ENCODE peak calls at places on chromosome 19, in four cellular contexts. C is GM12878, X is SK-N-SH, D is A549. Q is an unnamed sample.

GRCh38 chr19:8924283-8924682 is 85.9 kb downstream of the MUC16 start:
- DNase-seq in C (no peak), X (no peak), D (no peak), Q (no peak)

GRCh38 chr19:27393591-27393990 is 1819.4 kb downstream of the UQCRFS1 start:
- DNase-seq in C (no peak), X (no peak), D (no peak), Q (no peak)

GRCh38 chr19:52622261-52622660 is 15.9 kb downstream of the ZNF83 start:
- DNase-seq in C (no peak), X (no peak), D (no peak), Q (no peak)

GRCh38 chr19:53977429-53977990 is 13.9 kb upstream of the CACNG6 start:
- DNase-seq in C (no peak), X (peak), D (peak), Q (no peak)

GRCh38 chr19:11422163-11423068 is 3.3 kb upstream of the RGL3 start:
- DNase-seq in C (peak), X (peak), D (peak), Q (peak)

GRCh38 chr19:45444318-45445041 is 20.8 kb upstream of the ERCC1 start:
- DNase-seq in C (no peak), X (peak), D (peak), Q (no peak)

GRCh38 chr19:13091400-13092161 is 11.1 kb downstream of the LYL1 start:
- DNase-seq in C (no peak), X (peak), D (no peak), Q (peak)

GRCh38 chr19:48616041-48616436 is 1.2 kb upstream of the FAM83E start:
- DNase-seq in C (no peak), X (no peak), D (no peak), Q (no peak)

GRCh38 chr19:38837656-38838121 is 6.1 kb upstream of the ECH1 start:
- DNase-seq in C (no peak), X (no peak), D (no peak), Q (no peak)

GRCh38 chr19:38836438-38837303 is 5.1 kb upstream of the ECH1 start:
- DNase-seq in C (no peak), X (no peak), D (no peak), Q (no peak)

GRCh38 chr19:38834104-38834490 is 2.5 kb upstream of the ECH1 start:
- DNase-seq in C (no peak), X (no peak), D (no peak), Q (no peak)

GRCh38 chr19:38837304-38837626 is 5.7 kb upstream of the ECH1 start:
- DNase-seq in C (no peak), X (peak), D (no peak), Q (no peak)

GRCh38 chr19:38834590-38834989 is 3.0 kb upstream of the ECH1 start:
- DNase-seq in C (no peak), X (no peak), D (no peak), Q (no peak)
- TF ChIP-seq CHD2 in C (no peak), X (no peak), D (no peak), Q (no peak)

DNA sequence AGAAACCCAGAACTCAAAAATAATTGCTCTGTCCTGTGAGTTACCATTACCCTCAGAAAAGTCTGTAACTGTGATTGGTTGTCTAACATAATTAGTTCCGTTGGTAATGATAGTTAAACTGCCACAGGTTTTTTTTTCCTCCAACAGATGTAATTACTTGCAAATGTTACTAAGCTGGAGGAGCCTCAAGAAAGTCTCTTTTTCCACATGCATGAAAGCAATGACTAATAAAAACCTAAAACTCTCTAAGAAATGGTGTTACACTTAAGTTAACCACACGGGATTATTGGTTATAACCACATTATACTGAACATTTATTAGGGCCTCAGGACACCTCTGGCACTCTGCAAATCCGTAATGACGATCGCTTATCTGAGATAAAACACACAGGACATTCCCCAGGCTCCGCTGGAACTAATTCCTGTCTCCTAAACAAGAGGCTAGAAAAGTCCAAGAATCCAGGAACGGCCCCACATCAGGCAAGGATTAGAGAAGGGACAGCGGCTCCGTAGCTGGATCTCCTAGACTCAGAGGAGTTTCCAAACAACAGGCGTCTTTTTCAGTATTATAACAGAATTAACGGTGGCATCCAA is 753 bp downstream of the ZNF235 start:
- DNase-seq in C (no peak), X (peak), D (peak), Q (no peak)
- TF ChIP-seq RAD21 in C (no peak), X (no peak), D (no peak), Q (no peak)

GRCh38 chr19:55392820-55393219 is 7.1 kb downstream of the RPL28 start:
- DNase-seq in C (no peak), X (peak), D (no peak), Q (no peak)

GRCh38 chr19:55391191-55391670 is 5.5 kb downstream of the RPL28 start:
- DNase-seq in C (no peak), X (peak), D (no peak), Q (no peak)

GRCh38 chr19:55389386-55390317 is 3.9 kb downstream of the RPL28 start:
- DNase-seq in C (no peak), X (no peak), D (no peak), Q (no peak)

GRCh38 chr19:55391702-55392615 is 6.2 kb downstream of the RPL28 start:
- DNase-seq in C (no peak), X (peak), D (no peak), Q (no peak)

DNA sequence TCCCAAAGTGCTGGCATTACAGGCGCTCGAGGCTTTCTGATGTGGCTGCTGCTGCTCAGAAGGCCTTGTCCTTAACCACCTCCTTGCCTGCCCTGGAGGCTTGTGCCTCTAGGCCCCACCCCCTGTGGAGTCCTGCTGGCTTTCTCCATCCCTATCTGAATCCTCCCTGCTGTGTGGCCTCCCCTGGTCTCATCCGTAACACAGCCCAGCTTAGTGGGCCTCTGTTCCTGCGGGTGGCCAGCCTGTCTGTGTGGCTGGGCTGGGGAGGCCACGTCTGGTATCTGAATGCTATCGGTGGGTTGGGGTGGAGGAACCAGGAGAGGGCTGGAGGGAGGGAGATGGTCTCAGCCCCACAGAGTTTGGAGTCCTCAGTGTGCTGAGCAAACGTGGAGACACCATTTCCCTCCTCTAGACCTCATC is 4.7 kb downstream of the RPL28 start:
- DNase-seq in C (no peak), X (no peak), D (no peak), Q (no peak)
- TF ChIP-seq CHD2 in C (no peak), X (no peak), D (no peak), Q (no peak)

GRCh38 chr19:1651548-1652394 is 644 bp downstream of the TCF3 start:
- DNase-seq in C (no peak), X (peak), D (peak), Q (no peak)
- TF ChIP-seq RAD21 in C (no peak), X (no peak), D (no peak), Q (no peak)

GRCh38 chr19:34428549-34429285 is 536 bp downstream of the UBA2 start:
- DNase-seq in C (no peak), X (peak), D (peak), Q (peak)
- TF ChIP-seq CHD2 in C (no peak), X (no peak), D (no peak), Q (no peak)

Q was measured in H1.